ENCODE peak calls at places on chromosomes 11 and 22, in four cellular contexts. One of them, this sample, is unnamed.

GRCh38 chr11:128684582-128685382 is 9.1 kb upstream of the FLI1 start:
- DNase-seq in HepG2: no peak
- DNase-seq in A549: no peak
- DNase-seq in GM12878: no peak
- DNase-seq in this sample: no peak

GRCh38 chr11:117866526-117866925 is 9.9 kb downstream of the FXYD6 start:
- DNase-seq in HepG2: no peak
- DNase-seq in A549: no peak
- DNase-seq in GM12878: no peak
- DNase-seq in this sample: no peak

GRCh38 chr22:48488611-48489456 is 1338.8 kb downstream of the BRD1 start:
- DNase-seq in HepG2: no peak
- DNase-seq in A549: no peak
- DNase-seq in GM12878: no peak
- DNase-seq in this sample: no peak

GRCh38 chr11:68021167-68021787 is 9.2 kb upstream of the NDUFS8 start:
- DNase-seq in HepG2: no peak
- DNase-seq in A549: peak
- DNase-seq in GM12878: no peak
- DNase-seq in this sample: no peak

GRCh38 chr22:20099099-20099711 is 16.7 kb upstream of the RANBP1 start:
- DNase-seq in HepG2: no peak
- DNase-seq in A549: no peak
- DNase-seq in GM12878: no peak
- DNase-seq in this sample: no peak

GRCh38 chr11:61021661-61022212 is 50.3 kb downstream of the CD6 start:
- DNase-seq in HepG2: no peak
- DNase-seq in A549: no peak
- DNase-seq in GM12878: no peak
- DNase-seq in this sample: peak

GRCh38 chr22:43001271-43002197 is 13.4 kb downstream of the PACSIN2 start:
- DNase-seq in HepG2: peak
- DNase-seq in A549: no peak
- DNase-seq in GM12878: no peak
- DNase-seq in this sample: no peak

GRCh38 chr11:123491241-123491640 is 61.2 kb downstream of the GRAMD1B start:
- DNase-seq in HepG2: no peak
- DNase-seq in A549: no peak
- DNase-seq in GM12878: no peak
- DNase-seq in this sample: no peak

GRCh38 chr22:34880667-34881066 is 185.3 kb upstream of the ISX start:
- DNase-seq in HepG2: no peak
- DNase-seq in A549: no peak
- DNase-seq in GM12878: no peak
- DNase-seq in this sample: no peak

GRCh38 chr11:1081601-1082311 is 7.1 kb downstream of the MUC2 start:
- DNase-seq in HepG2: no peak
- DNase-seq in A549: no peak
- DNase-seq in GM12878: no peak
- DNase-seq in this sample: no peak

GRCh38 chr22:31526275-31526674 is 29.9 kb downstream of the SFI1 start:
- DNase-seq in HepG2: no peak
- DNase-seq in A549: no peak
- DNase-seq in GM12878: no peak
- DNase-seq in this sample: no peak

DNA sequence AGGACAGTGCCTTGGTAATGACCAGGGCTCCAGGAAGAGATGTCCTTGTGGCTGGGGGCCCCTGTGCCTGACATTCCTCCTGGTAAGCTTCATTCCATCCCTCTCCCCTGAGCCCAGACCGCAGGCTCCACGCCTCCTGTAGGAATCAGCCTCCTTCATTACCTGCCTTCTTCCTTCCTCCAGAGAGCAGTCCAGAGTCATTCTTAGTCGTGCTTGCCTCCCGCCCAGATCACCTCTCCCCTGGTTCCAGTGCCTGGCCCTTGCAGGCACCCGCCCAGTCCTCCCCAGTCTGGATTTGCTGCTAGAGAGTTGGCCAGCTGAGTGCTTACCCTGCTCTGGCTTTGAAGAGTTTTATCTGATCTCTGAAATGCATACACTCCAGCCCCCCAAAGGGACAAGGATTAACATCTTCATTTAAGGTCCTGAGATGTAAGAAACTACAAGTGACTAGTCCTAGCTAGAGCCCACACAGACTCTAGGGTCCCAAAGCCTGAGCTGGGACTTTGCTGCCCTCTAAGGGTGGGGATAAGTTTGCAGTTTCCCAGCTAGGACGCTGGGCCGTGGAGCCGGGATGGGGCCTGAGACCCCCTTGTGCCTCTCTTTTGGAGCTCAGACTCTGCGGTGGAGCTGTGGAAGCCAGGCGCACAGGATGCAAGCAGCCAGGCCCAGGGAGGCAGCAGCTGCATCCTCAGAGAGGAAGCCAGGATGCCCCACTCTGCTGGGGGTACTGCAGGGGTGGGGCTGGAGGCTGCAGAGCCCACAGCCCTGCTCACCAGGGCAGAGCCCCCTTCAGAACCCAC is 1.6 kb downstream of the NR1H3 start:
- DNase-seq in HepG2: peak
- DNase-seq in A549: peak
- DNase-seq in GM12878: no peak
- DNase-seq in this sample: peak
- TF ChIP-seq SMC3 in HepG2: peak
- TF ChIP-seq SMC3 in A549: peak
- TF ChIP-seq SMC3 in GM12878: peak
- TF ChIP-seq SMC3 in this sample: peak

GRCh38 chr11:129743029-129743846 is 72.4 kb upstream of the TMEM45B start:
- DNase-seq in HepG2: no peak
- DNase-seq in A549: no peak
- DNase-seq in GM12878: no peak
- DNase-seq in this sample: no peak
- TF ChIP-seq ESRRA in HepG2: no peak
- TF ChIP-seq ESRRA in A549: no peak
- TF ChIP-seq ESRRA in GM12878: no peak
- TF ChIP-seq ESRRA in this sample: no peak

GRCh38 chr22:24147666-24148065 is 33.6 kb upstream of the SUSD2 start:
- DNase-seq in HepG2: no peak
- DNase-seq in A549: no peak
- DNase-seq in GM12878: no peak
- DNase-seq in this sample: no peak

GRCh38 chr22:24148586-24148985 is 32.7 kb upstream of the SUSD2 start:
- DNase-seq in HepG2: no peak
- DNase-seq in A549: no peak
- DNase-seq in GM12878: no peak
- DNase-seq in this sample: no peak

GRCh38 chr22:24146190-24146616 is 35.1 kb upstream of the SUSD2 start:
- DNase-seq in HepG2: peak
- DNase-seq in A549: peak
- DNase-seq in GM12878: no peak
- DNase-seq in this sample: peak

GRCh38 chr22:24145446-24146189 is 35.7 kb upstream of the SUSD2 start:
- DNase-seq in HepG2: no peak
- DNase-seq in A549: no peak
- DNase-seq in GM12878: no peak
- DNase-seq in this sample: peak

GRCh38 chr22:24146791-24147353 is 34.4 kb upstream of the SUSD2 start:
- DNase-seq in HepG2: no peak
- DNase-seq in A549: no peak
- DNase-seq in GM12878: no peak
- DNase-seq in this sample: no peak
- TF ChIP-seq SMC3 in HepG2: no peak
- TF ChIP-seq SMC3 in A549: no peak
- TF ChIP-seq SMC3 in GM12878: no peak
- TF ChIP-seq SMC3 in this sample: no peak

DNA sequence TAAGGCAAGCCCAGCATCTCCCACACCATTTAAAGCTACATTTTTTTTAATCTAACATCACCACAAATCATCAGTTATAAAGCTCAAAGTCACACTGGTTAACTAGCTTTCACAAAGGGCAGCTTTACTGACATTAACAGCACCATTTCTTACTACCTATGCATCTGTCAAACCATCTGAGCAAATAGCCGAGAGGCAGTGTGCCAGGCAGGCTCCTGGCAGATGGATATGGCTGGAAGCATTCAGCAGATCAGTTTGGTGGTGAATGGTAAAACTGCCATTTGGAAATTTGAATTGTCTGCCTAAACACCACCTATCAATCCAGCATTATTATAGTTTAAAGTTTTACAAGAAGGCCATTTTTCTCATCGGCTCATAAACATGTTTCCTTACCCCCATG is 131.2 kb downstream of the TTC28 start:
- DNase-seq in HepG2: no peak
- DNase-seq in A549: no peak
- DNase-seq in GM12878: no peak
- DNase-seq in this sample: no peak
- TF ChIP-seq ESRRA in HepG2: no peak
- TF ChIP-seq ESRRA in A549: no peak
- TF ChIP-seq ESRRA in GM12878: no peak
- TF ChIP-seq ESRRA in this sample: no peak

GRCh38 chr22:47324435-47324990 is 562.1 kb downstream of the TBC1D22A start:
- DNase-seq in HepG2: no peak
- DNase-seq in A549: no peak
- DNase-seq in GM12878: no peak
- DNase-seq in this sample: no peak

GRCh38 chr22:47325249-47325648 is 562.8 kb downstream of the TBC1D22A start:
- DNase-seq in HepG2: no peak
- DNase-seq in A549: no peak
- DNase-seq in GM12878: no peak
- DNase-seq in this sample: no peak

GRCh38 chr22:47323518-47323917 is 561.1 kb downstream of the TBC1D22A start:
- DNase-seq in HepG2: no peak
- DNase-seq in A549: no peak
- DNase-seq in GM12878: no peak
- DNase-seq in this sample: no peak

GRCh38 chr22:47320560-47320959 is 558.1 kb downstream of the TBC1D22A start:
- DNase-seq in HepG2: no peak
- DNase-seq in A549: no peak
- DNase-seq in GM12878: no peak
- DNase-seq in this sample: no peak

GRCh38 chr22:47322854-47323253 is 560.4 kb downstream of the TBC1D22A start:
- DNase-seq in HepG2: no peak
- DNase-seq in A549: no peak
- DNase-seq in GM12878: no peak
- DNase-seq in this sample: no peak
- TF ChIP-seq SMC3 in HepG2: no peak
- TF ChIP-seq SMC3 in A549: no peak
- TF ChIP-seq SMC3 in GM12878: no peak
- TF ChIP-seq SMC3 in this sample: no peak

This sample was measured in K562.